ENCODE peak calls at places on chromosome 2, in seven cellular contexts. K is GM23338, A is cardiac fibroblast, M is heart right ventricle, N is A673, E is lung, S is foreskin fibroblast. L is an unnamed sample.

GRCh38 chr2:139790807-139791206 is 1010.6 kb upstream of the NXPH2 start:
- DNase-seq in N (peak), S (no peak), M (no peak), K (peak), E (no peak), A (peak), L (no peak)

GRCh38 chr2:14358774-14359173 is 273.7 kb upstream of the LRATD1 start:
- DNase-seq in E (no peak), K (no peak), A (no peak), N (no peak), M (no peak), S (no peak), L (no peak)

GRCh38 chr2:96631804-96632435 is 6.2 kb downstream of the KANSL3 start:
- DNase-seq in E (no peak), M (no peak), S (peak), N (no peak), K (no peak), A (peak), L (no peak)

GRCh38 chr2:179340678-179341077 is 76.0 kb upstream of the SESTD1 start:
- DNase-seq in K (peak), M (no peak), A (peak), N (peak), E (no peak), S (peak), L (peak)

GRCh38 chr2:10234409-10235094 is 68.2 kb upstream of the HPCAL1 start:
- DNase-seq in K (no peak), E (no peak), M (no peak), A (no peak), S (no peak), N (no peak), L (no peak)

GRCh38 chr2:41136966-41137494 is 685.1 kb upstream of the SLC8A1 start:
- DNase-seq in E (no peak), A (peak), K (no peak), M (no peak), S (no peak), N (no peak), L (no peak)

GRCh38 chr2:121810959-121811853 is 55.8 kb downstream of the TSN start:
- DNase-seq in K (peak), S (peak), M (peak), A (peak), N (peak), E (peak), L (peak)

GRCh38 chr2:119289093-119289492 is 65.5 kb downstream of the STEAP3 start:
- DNase-seq in N (no peak), K (no peak), M (no peak), S (no peak), A (peak), E (no peak), L (no peak)

GRCh38 chr2:42999391-42999811 is 207.0 kb upstream of the HAAO start:
- DNase-seq in M (no peak), S (no peak), E (no peak), N (no peak), A (no peak), K (no peak), L (no peak)

GRCh38 chr2:173159794-173160463 is 84.3 kb downstream of the MAP3K20 start:
- DNase-seq in E (peak), K (peak), S (peak), A (peak), M (peak), N (peak), L (peak)

GRCh38 chr2:102755284-102755683 is 6.5 kb upstream of the TMEM182 start:
- DNase-seq in N (no peak), A (no peak), E (no peak), K (peak), S (no peak), M (no peak), L (no peak)

GRCh38 chr2:47221956-47222355 is 66.8 kb upstream of the STPG4 start:
- DNase-seq in A (peak), E (no peak), N (peak), S (no peak), M (no peak), K (no peak), L (no peak)

DNA sequence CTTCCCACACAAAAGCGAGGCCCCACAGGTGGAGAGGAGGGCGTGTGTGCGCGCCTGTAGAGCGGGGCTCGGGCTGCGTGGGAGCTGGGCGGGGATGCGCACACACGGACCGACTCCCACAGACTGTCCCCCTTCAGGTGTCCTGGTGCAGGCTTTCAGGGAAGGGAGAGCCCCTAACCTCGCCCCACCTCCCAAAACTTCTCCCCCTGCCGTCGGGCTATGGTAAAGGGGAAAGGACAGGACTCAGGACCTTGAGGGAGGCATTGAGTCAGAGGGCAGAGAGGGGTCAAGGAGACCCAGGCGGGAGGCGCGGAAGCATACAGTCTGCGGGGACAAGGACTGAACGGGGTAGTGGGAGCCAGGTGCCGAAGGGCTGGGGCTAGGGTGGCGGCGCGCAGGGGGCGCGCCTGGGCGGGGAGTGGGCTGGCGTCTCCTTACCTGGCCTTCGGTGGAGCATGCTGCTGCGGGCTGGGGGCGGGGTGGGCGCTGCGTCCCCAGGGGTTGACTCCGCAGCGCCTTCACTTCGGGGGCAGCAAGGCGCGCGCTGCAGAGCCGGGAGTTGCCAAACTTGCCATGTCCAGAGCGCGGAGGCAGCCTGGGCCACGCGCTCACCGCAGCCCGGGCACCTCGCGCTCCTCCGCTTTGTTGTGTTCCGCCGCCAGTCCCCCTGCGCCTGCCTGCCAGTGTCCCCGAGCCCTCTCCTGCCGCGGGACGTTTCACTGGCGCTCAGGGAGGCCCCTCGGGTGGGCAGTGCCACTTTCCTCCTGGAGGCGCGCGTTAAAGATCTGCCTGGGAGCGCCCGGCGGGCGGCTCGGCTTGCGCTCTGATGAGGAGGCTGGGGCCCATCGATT is 302.0 kb downstream of the NCKAP5 start:
- DNase-seq in K (peak), M (peak), N (peak), S (no peak), A (peak), E (no peak), L (peak)
- TF ChIP-seq CTCF in K (peak), M (peak), N (peak), S (no peak), A (peak), E (no peak), L (no peak)

GRCh38 chr2:203858176-203858575 is 9.4 kb upstream of the CTLA4 start:
- DNase-seq in E (no peak), K (peak), M (no peak), N (no peak), A (no peak), S (no peak), L (no peak)
- TF ChIP-seq CTCF in E (no peak), K (peak), M (peak), N (no peak), A (no peak), S (no peak), L (no peak)

GRCh38 chr2:109475531-109476210 is 138.1 kb downstream of the SEPTIN10 start:
- DNase-seq in E (no peak), K (no peak), N (no peak), M (no peak), A (peak), S (peak), L (no peak)
- TF ChIP-seq CTCF in E (no peak), K (no peak), N (no peak), M (no peak), A (no peak), S (no peak), L (no peak)

GRCh38 chr2:224369028-224369632 is 32.8 kb downstream of the FAM124B start:
- DNase-seq in M (no peak), S (peak), N (peak), E (no peak), K (peak), A (peak), L (peak)

GRCh38 chr2:224378087-224379085 is 23.5 kb downstream of the FAM124B start:
- DNase-seq in E (no peak), K (no peak), M (no peak), N (no peak), A (no peak), S (no peak), L (no peak)

GRCh38 chr2:224372624-224373023 is 29.3 kb downstream of the FAM124B start:
- DNase-seq in E (no peak), M (no peak), S (no peak), K (peak), N (no peak), A (peak), L (no peak)
- TF ChIP-seq CTCF in E (no peak), M (no peak), S (no peak), K (no peak), N (no peak), A (peak), L (no peak)

GRCh38 chr2:17470855-17471641 is 47.2 kb downstream of the RAD51AP2 start:
- DNase-seq in N (peak), A (peak), K (peak), M (no peak), S (peak), E (no peak), L (peak)
- TF ChIP-seq CTCF in N (peak), A (peak), K (peak), M (no peak), S (no peak), E (peak), L (peak)

DNA sequence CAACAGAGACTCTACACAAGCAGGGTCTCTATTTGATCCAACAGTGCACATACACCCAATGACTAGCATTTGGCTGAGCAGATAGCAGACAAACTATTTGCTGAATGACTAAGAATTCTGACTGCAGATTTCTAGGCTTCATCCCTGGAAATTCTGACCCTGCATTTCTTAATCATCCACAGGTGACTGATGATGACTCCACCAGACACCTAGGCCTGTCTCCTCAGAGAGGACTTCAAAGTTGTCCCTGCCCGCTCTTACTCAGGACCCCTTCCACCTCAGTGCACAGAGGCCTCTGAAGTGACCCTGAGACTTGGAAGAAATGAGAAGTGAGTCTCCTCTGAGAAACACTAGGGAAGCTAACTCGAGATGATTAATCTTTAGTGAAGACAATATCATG is 51.3 kb downstream of the SEPTIN10 start:
- DNase-seq in S (no peak), M (no peak), K (no peak), A (peak), E (no peak), N (no peak), L (no peak)
- TF ChIP-seq CTCF in S (no peak), M (no peak), K (no peak), A (no peak), E (no peak), N (no peak), L (no peak)

DNA sequence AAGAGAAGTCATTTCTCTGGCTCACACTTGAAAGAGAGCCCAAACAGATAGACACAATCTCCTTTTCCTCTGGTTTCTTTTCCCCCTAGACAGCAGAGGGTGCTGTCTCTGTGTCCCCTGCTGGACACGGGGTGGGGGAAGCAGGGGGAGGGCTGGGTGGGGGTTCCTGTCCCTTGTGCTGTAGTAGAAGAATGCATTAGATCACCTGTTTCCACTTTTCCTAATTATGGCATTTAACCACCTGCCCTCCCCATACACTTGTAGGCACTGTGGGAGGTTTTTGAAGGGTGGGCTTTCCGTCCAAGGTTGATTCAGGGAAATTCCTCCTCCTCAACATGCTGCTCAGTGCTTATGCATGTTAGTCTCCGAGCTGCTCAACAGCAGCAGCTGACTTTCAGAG is 206.2 kb upstream of the EPAS1 start:
- DNase-seq in M (no peak), S (no peak), A (no peak), E (no peak), K (peak), N (no peak), L (no peak)
- TF ChIP-seq CTCF in M (peak), S (no peak), A (peak), E (no peak), K (peak), N (no peak), L (no peak)

GRCh38 chr2:101725038-101725437 is 27.5 kb downstream of the MAP4K4 start:
- DNase-seq in M (no peak), E (no peak), A (no peak), K (no peak), N (no peak), S (no peak), L (no peak)

GRCh38 chr2:101723366-101724112 is 26.0 kb downstream of the MAP4K4 start:
- DNase-seq in A (no peak), K (no peak), E (peak), S (no peak), N (no peak), M (no peak), L (no peak)

GRCh38 chr2:101722878-101723277 is 25.4 kb downstream of the MAP4K4 start:
- DNase-seq in M (no peak), E (no peak), A (no peak), N (no peak), K (no peak), S (no peak), L (no peak)

GRCh38 chr2:101724113-101724450 is 26.6 kb downstream of the MAP4K4 start:
- DNase-seq in A (no peak), E (no peak), S (no peak), K (no peak), N (no peak), M (no peak), L (no peak)

GRCh38 chr2:101725515-101726192 is 28.1 kb downstream of the MAP4K4 start:
- DNase-seq in K (peak), S (no peak), E (no peak), A (peak), M (no peak), N (no peak), L (no peak)
- TF ChIP-seq CTCF in K (peak), S (no peak), E (no peak), A (peak), M (peak), N (peak), L (peak)

GRCh38 chr2:219278655-219279150 is 463 bp upstream of the DNAJB2 start:
- DNase-seq in K (no peak), M (no peak), N (no peak), S (no peak), A (no peak), E (no peak), L (no peak)

GRCh38 chr2:219279916-219280516 is 850 bp downstream of the DNAJB2 start:
- DNase-seq in N (no peak), E (no peak), A (no peak), S (no peak), K (no peak), M (no peak), L (no peak)

GRCh38 chr2:219277703-219278654 is 1.2 kb upstream of the DNAJB2 start:
- DNase-seq in S (peak), N (peak), M (peak), E (peak), A (peak), K (peak), L (peak)

GRCh38 chr2:219280682-219281081 is 1.5 kb downstream of the DNAJB2 start:
- DNase-seq in A (no peak), N (no peak), E (no peak), K (no peak), S (no peak), M (no peak), L (no peak)

GRCh38 chr2:219279151-219279915 is at the start of gene DNAJB2:
- DNase-seq in E (peak), S (peak), K (peak), M (peak), N (peak), A (peak), L (peak)
- TF ChIP-seq CTCF in E (no peak), S (no peak), K (no peak), M (peak), N (peak), A (no peak), L (no peak)